ENCODE peak calls at places on chromosomes 6 and 20, in eight cellular contexts. One of them, this sample, is unnamed.

GRCh38 chr6:160960839-160961238 is 30.7 kb upstream of the MAP3K4 start:
- DNase-seq in activated CD8-positive, alpha-beta memory T cell treated with anti-CD3 and anti-CD28 coated beads for 4 hours: no peak
- DNase-seq in T1000: no peak
- DNase-seq in stimulated activated CD4-positive, alpha-beta T cell treated with anti-CD3 and anti-CD28 coated beads, Interleukin-1b, Interleukin-23, amount 100 ng/mL, for 4 hours: no peak
- DNase-seq in naive B cell: no peak
- DNase-seq in NCI-H1092 treated with DMSO at 0.1 percent for 48 hours: no peak
- DNase-seq in COLO829: peak; percentile 96
- DNase-seq in GM20000: no peak
- DNase-seq in this sample: no peak

GRCh38 chr20:4243071-4243470 is 227.7 kb upstream of the RNF24 start:
- DNase-seq in activated CD8-positive, alpha-beta memory T cell treated with anti-CD3 and anti-CD28 coated beads for 4 hours: no peak
- DNase-seq in T1000: no peak
- DNase-seq in stimulated activated CD4-positive, alpha-beta T cell treated with anti-CD3 and anti-CD28 coated beads, Interleukin-1b, Interleukin-23, amount 100 ng/mL, for 4 hours: no peak
- DNase-seq in naive B cell: no peak
- DNase-seq in NCI-H1092 treated with DMSO at 0.1 percent for 48 hours: no peak
- DNase-seq in COLO829: no peak
- DNase-seq in GM20000: no peak
- DNase-seq in this sample: no peak

GRCh38 chr20:19540401-19540800 is 217.7 kb upstream of the RIN2 start:
- DNase-seq in activated CD8-positive, alpha-beta memory T cell treated with anti-CD3 and anti-CD28 coated beads for 4 hours: no peak
- DNase-seq in T1000: no peak
- DNase-seq in stimulated activated CD4-positive, alpha-beta T cell treated with anti-CD3 and anti-CD28 coated beads, Interleukin-1b, Interleukin-23, amount 100 ng/mL, for 4 hours: no peak
- DNase-seq in naive B cell: no peak
- DNase-seq in NCI-H1092 treated with DMSO at 0.1 percent for 48 hours: no peak
- DNase-seq in COLO829: no peak
- DNase-seq in GM20000: peak; percentile 15
- DNase-seq in this sample: no peak

GRCh38 chr6:99151634-99152344 is 197.7 kb downstream of the FAXC start:
- DNase-seq in activated CD8-positive, alpha-beta memory T cell treated with anti-CD3 and anti-CD28 coated beads for 4 hours: no peak
- DNase-seq in T1000: no peak
- DNase-seq in stimulated activated CD4-positive, alpha-beta T cell treated with anti-CD3 and anti-CD28 coated beads, Interleukin-1b, Interleukin-23, amount 100 ng/mL, for 4 hours: no peak
- DNase-seq in naive B cell: no peak
- DNase-seq in NCI-H1092 treated with DMSO at 0.1 percent for 48 hours: peak; percentile 2
- DNase-seq in COLO829: peak; percentile 25
- DNase-seq in GM20000: peak; percentile 63
- DNase-seq in this sample: no peak

GRCh38 chr6:11413112-11413687 is 124.3 kb upstream of the TMEM170B start:
- DNase-seq in activated CD8-positive, alpha-beta memory T cell treated with anti-CD3 and anti-CD28 coated beads for 4 hours: no peak
- DNase-seq in T1000: no peak
- DNase-seq in stimulated activated CD4-positive, alpha-beta T cell treated with anti-CD3 and anti-CD28 coated beads, Interleukin-1b, Interleukin-23, amount 100 ng/mL, for 4 hours: no peak
- DNase-seq in naive B cell: no peak
- DNase-seq in NCI-H1092 treated with DMSO at 0.1 percent for 48 hours: no peak
- DNase-seq in COLO829: no peak
- DNase-seq in GM20000: no peak
- DNase-seq in this sample: no peak

GRCh38 chr6:71745525-71745924 is 140.8 kb upstream of the RIMS1 start:
- DNase-seq in activated CD8-positive, alpha-beta memory T cell treated with anti-CD3 and anti-CD28 coated beads for 4 hours: no peak
- DNase-seq in T1000: no peak
- DNase-seq in stimulated activated CD4-positive, alpha-beta T cell treated with anti-CD3 and anti-CD28 coated beads, Interleukin-1b, Interleukin-23, amount 100 ng/mL, for 4 hours: no peak
- DNase-seq in naive B cell: no peak
- DNase-seq in NCI-H1092 treated with DMSO at 0.1 percent for 48 hours: no peak
- DNase-seq in COLO829: no peak
- DNase-seq in GM20000: no peak
- DNase-seq in this sample: no peak

GRCh38 chr20:10558635-10559187 is 115.1 kb downstream of the JAG1 start:
- DNase-seq in activated CD8-positive, alpha-beta memory T cell treated with anti-CD3 and anti-CD28 coated beads for 4 hours: no peak
- DNase-seq in T1000: no peak
- DNase-seq in stimulated activated CD4-positive, alpha-beta T cell treated with anti-CD3 and anti-CD28 coated beads, Interleukin-1b, Interleukin-23, amount 100 ng/mL, for 4 hours: no peak
- DNase-seq in naive B cell: no peak
- DNase-seq in NCI-H1092 treated with DMSO at 0.1 percent for 48 hours: no peak
- DNase-seq in COLO829: no peak
- DNase-seq in GM20000: peak; percentile 44
- DNase-seq in this sample: no peak

GRCh38 chr6:65787787-65788186 is 80.8 kb upstream of the EYS start:
- DNase-seq in activated CD8-positive, alpha-beta memory T cell treated with anti-CD3 and anti-CD28 coated beads for 4 hours: no peak
- DNase-seq in T1000: no peak
- DNase-seq in stimulated activated CD4-positive, alpha-beta T cell treated with anti-CD3 and anti-CD28 coated beads, Interleukin-1b, Interleukin-23, amount 100 ng/mL, for 4 hours: no peak
- DNase-seq in naive B cell: no peak
- DNase-seq in NCI-H1092 treated with DMSO at 0.1 percent for 48 hours: no peak
- DNase-seq in COLO829: no peak
- DNase-seq in GM20000: no peak
- DNase-seq in this sample: no peak

GRCh38 chr6:158686791-158687381 is 37.0 kb downstream of the SYTL3 start:
- DNase-seq in activated CD8-positive, alpha-beta memory T cell treated with anti-CD3 and anti-CD28 coated beads for 4 hours: no peak
- DNase-seq in T1000: no peak
- DNase-seq in stimulated activated CD4-positive, alpha-beta T cell treated with anti-CD3 and anti-CD28 coated beads, Interleukin-1b, Interleukin-23, amount 100 ng/mL, for 4 hours: no peak
- DNase-seq in naive B cell: peak; percentile 55
- DNase-seq in NCI-H1092 treated with DMSO at 0.1 percent for 48 hours: no peak
- DNase-seq in COLO829: no peak
- DNase-seq in GM20000: peak; percentile 54
- DNase-seq in this sample: peak; percentile 62

GRCh38 chr20:52923123-52923543 is 49.0 kb upstream of the TSHZ2 start:
- DNase-seq in activated CD8-positive, alpha-beta memory T cell treated with anti-CD3 and anti-CD28 coated beads for 4 hours: no peak
- DNase-seq in T1000: peak; percentile 79
- DNase-seq in stimulated activated CD4-positive, alpha-beta T cell treated with anti-CD3 and anti-CD28 coated beads, Interleukin-1b, Interleukin-23, amount 100 ng/mL, for 4 hours: no peak
- DNase-seq in naive B cell: no peak
- DNase-seq in NCI-H1092 treated with DMSO at 0.1 percent for 48 hours: no peak
- DNase-seq in COLO829: no peak
- DNase-seq in GM20000: no peak
- DNase-seq in this sample: no peak

GRCh38 chr6:28105286-28105685 is 19.1 kb upstream of the ZSCAN16 start:
- DNase-seq in activated CD8-positive, alpha-beta memory T cell treated with anti-CD3 and anti-CD28 coated beads for 4 hours: no peak
- DNase-seq in T1000: no peak
- DNase-seq in stimulated activated CD4-positive, alpha-beta T cell treated with anti-CD3 and anti-CD28 coated beads, Interleukin-1b, Interleukin-23, amount 100 ng/mL, for 4 hours: no peak
- DNase-seq in naive B cell: no peak
- DNase-seq in NCI-H1092 treated with DMSO at 0.1 percent for 48 hours: no peak
- DNase-seq in COLO829: no peak
- DNase-seq in GM20000: peak; percentile 38
- DNase-seq in this sample: no peak

GRCh38 chr20:4483961-4484360 is 237.7 kb upstream of the PRND start:
- DNase-seq in activated CD8-positive, alpha-beta memory T cell treated with anti-CD3 and anti-CD28 coated beads for 4 hours: no peak
- DNase-seq in T1000: no peak
- DNase-seq in stimulated activated CD4-positive, alpha-beta T cell treated with anti-CD3 and anti-CD28 coated beads, Interleukin-1b, Interleukin-23, amount 100 ng/mL, for 4 hours: no peak
- DNase-seq in naive B cell: no peak
- DNase-seq in NCI-H1092 treated with DMSO at 0.1 percent for 48 hours: no peak
- DNase-seq in COLO829: no peak
- DNase-seq in GM20000: no peak
- DNase-seq in this sample: no peak

GRCh38 chr6:36386495-36387439 is 702 bp downstream of the ETV7 start:
- DNase-seq in activated CD8-positive, alpha-beta memory T cell treated with anti-CD3 and anti-CD28 coated beads for 4 hours: no peak
- DNase-seq in T1000: no peak
- DNase-seq in stimulated activated CD4-positive, alpha-beta T cell treated with anti-CD3 and anti-CD28 coated beads, Interleukin-1b, Interleukin-23, amount 100 ng/mL, for 4 hours: no peak
- DNase-seq in naive B cell: peak; percentile 6
- DNase-seq in NCI-H1092 treated with DMSO at 0.1 percent for 48 hours: peak; percentile 16
- DNase-seq in COLO829: peak; percentile 69
- DNase-seq in GM20000: peak; percentile 51
- DNase-seq in this sample: no peak

GRCh38 chr20:8228315-8228714 is 96.2 kb downstream of the PLCB1 start:
- DNase-seq in activated CD8-positive, alpha-beta memory T cell treated with anti-CD3 and anti-CD28 coated beads for 4 hours: no peak
- DNase-seq in T1000: no peak
- DNase-seq in stimulated activated CD4-positive, alpha-beta T cell treated with anti-CD3 and anti-CD28 coated beads, Interleukin-1b, Interleukin-23, amount 100 ng/mL, for 4 hours: no peak
- DNase-seq in naive B cell: no peak
- DNase-seq in NCI-H1092 treated with DMSO at 0.1 percent for 48 hours: no peak
- DNase-seq in COLO829: no peak
- DNase-seq in GM20000: no peak
- DNase-seq in this sample: no peak

GRCh38 chr6:46932526-46932925 is 10.8 kb upstream of the ADGRF5 start:
- DNase-seq in activated CD8-positive, alpha-beta memory T cell treated with anti-CD3 and anti-CD28 coated beads for 4 hours: no peak
- DNase-seq in T1000: no peak
- DNase-seq in stimulated activated CD4-positive, alpha-beta T cell treated with anti-CD3 and anti-CD28 coated beads, Interleukin-1b, Interleukin-23, amount 100 ng/mL, for 4 hours: no peak
- DNase-seq in naive B cell: no peak
- DNase-seq in NCI-H1092 treated with DMSO at 0.1 percent for 48 hours: no peak
- DNase-seq in COLO829: no peak
- DNase-seq in GM20000: no peak
- DNase-seq in this sample: no peak

GRCh38 chr20:35615667-35616464 is at the start of gene SPAG4:
- DNase-seq in activated CD8-positive, alpha-beta memory T cell treated with anti-CD3 and anti-CD28 coated beads for 4 hours: peak; percentile 99
- DNase-seq in T1000: peak; percentile 99
- DNase-seq in stimulated activated CD4-positive, alpha-beta T cell treated with anti-CD3 and anti-CD28 coated beads, Interleukin-1b, Interleukin-23, amount 100 ng/mL, for 4 hours: peak; percentile 100
- DNase-seq in naive B cell: peak; percentile 98
- DNase-seq in NCI-H1092 treated with DMSO at 0.1 percent for 48 hours: peak; percentile 97
- DNase-seq in COLO829: peak; percentile 100
- DNase-seq in GM20000: peak; percentile 99
- DNase-seq in this sample: peak; percentile 99

GRCh38 chr20:21702553-21703467 is 2.7 kb upstream of the PAX1 start:
- DNase-seq in activated CD8-positive, alpha-beta memory T cell treated with anti-CD3 and anti-CD28 coated beads for 4 hours: no peak
- DNase-seq in T1000: no peak
- DNase-seq in stimulated activated CD4-positive, alpha-beta T cell treated with anti-CD3 and anti-CD28 coated beads, Interleukin-1b, Interleukin-23, amount 100 ng/mL, for 4 hours: no peak
- DNase-seq in naive B cell: no peak
- DNase-seq in NCI-H1092 treated with DMSO at 0.1 percent for 48 hours: peak; percentile 28
- DNase-seq in COLO829: peak; percentile 38
- DNase-seq in GM20000: peak; percentile 55
- DNase-seq in this sample: no peak

GRCh38 chr6:36719126-36719525 is 21.5 kb downstream of the RAB44 start:
- DNase-seq in activated CD8-positive, alpha-beta memory T cell treated with anti-CD3 and anti-CD28 coated beads for 4 hours: no peak
- DNase-seq in T1000: no peak
- DNase-seq in stimulated activated CD4-positive, alpha-beta T cell treated with anti-CD3 and anti-CD28 coated beads, Interleukin-1b, Interleukin-23, amount 100 ng/mL, for 4 hours: no peak
- DNase-seq in naive B cell: no peak
- DNase-seq in NCI-H1092 treated with DMSO at 0.1 percent for 48 hours: no peak
- DNase-seq in COLO829: no peak
- DNase-seq in GM20000: no peak
- DNase-seq in this sample: no peak

GRCh38 chr20:219290-220115 is 7.6 kb upstream of the DEFB129 start:
- DNase-seq in activated CD8-positive, alpha-beta memory T cell treated with anti-CD3 and anti-CD28 coated beads for 4 hours: no peak
- DNase-seq in T1000: no peak
- DNase-seq in stimulated activated CD4-positive, alpha-beta T cell treated with anti-CD3 and anti-CD28 coated beads, Interleukin-1b, Interleukin-23, amount 100 ng/mL, for 4 hours: no peak
- DNase-seq in naive B cell: no peak
- DNase-seq in NCI-H1092 treated with DMSO at 0.1 percent for 48 hours: peak; percentile 16
- DNase-seq in COLO829: peak; percentile 41
- DNase-seq in GM20000: peak; percentile 8
- DNase-seq in this sample: no peak

GRCh38 chr6:53979468-53980067 is 131.7 kb upstream of the MLIP start:
- DNase-seq in activated CD8-positive, alpha-beta memory T cell treated with anti-CD3 and anti-CD28 coated beads for 4 hours: no peak
- DNase-seq in T1000: no peak
- DNase-seq in stimulated activated CD4-positive, alpha-beta T cell treated with anti-CD3 and anti-CD28 coated beads, Interleukin-1b, Interleukin-23, amount 100 ng/mL, for 4 hours: no peak
- DNase-seq in naive B cell: no peak
- DNase-seq in NCI-H1092 treated with DMSO at 0.1 percent for 48 hours: no peak
- DNase-seq in COLO829: peak; percentile 50
- DNase-seq in GM20000: peak; percentile 27
- DNase-seq in this sample: no peak

GRCh38 chr6:41504526-41505021 is 41.6 kb upstream of the FOXP4 start:
- DNase-seq in activated CD8-positive, alpha-beta memory T cell treated with anti-CD3 and anti-CD28 coated beads for 4 hours: no peak
- DNase-seq in T1000: no peak
- DNase-seq in stimulated activated CD4-positive, alpha-beta T cell treated with anti-CD3 and anti-CD28 coated beads, Interleukin-1b, Interleukin-23, amount 100 ng/mL, for 4 hours: no peak
- DNase-seq in naive B cell: peak; percentile 17
- DNase-seq in NCI-H1092 treated with DMSO at 0.1 percent for 48 hours: no peak
- DNase-seq in COLO829: no peak
- DNase-seq in GM20000: peak; percentile 64
- DNase-seq in this sample: no peak

GRCh38 chr20:49426873-49427272 is 55.6 kb downstream of the KCNB1 start:
- DNase-seq in activated CD8-positive, alpha-beta memory T cell treated with anti-CD3 and anti-CD28 coated beads for 4 hours: no peak
- DNase-seq in T1000: no peak
- DNase-seq in stimulated activated CD4-positive, alpha-beta T cell treated with anti-CD3 and anti-CD28 coated beads, Interleukin-1b, Interleukin-23, amount 100 ng/mL, for 4 hours: no peak
- DNase-seq in naive B cell: no peak
- DNase-seq in NCI-H1092 treated with DMSO at 0.1 percent for 48 hours: no peak
- DNase-seq in COLO829: no peak
- DNase-seq in GM20000: no peak
- DNase-seq in this sample: no peak